ENCODE peak calls at places on chromosomes 11 and 22, in four cellular contexts. C is tibial artery, J is upper lobe of right lung, H is choroid plexus epithelial cell. K is an unnamed sample.

GRCh38 chr22:24059793-24060192 is 48.7 kb downstream of the CABIN1 start:
- DNase-seq in H (no peak), J (no peak), C (no peak), K (no peak)

GRCh38 chr11:32861850-32862577 is 30.6 kb upstream of the QSER1 start:
- DNase-seq in H (no peak), J (no peak), C (no peak), K (no peak)

GRCh38 chr11:47980907-47981621 is 705 bp downstream of the PTPRJ start:
- DNase-seq in J (peak), H (peak), C (no peak), K (peak)

GRCh38 chr11:1470681-1471611 is 15.6 kb downstream of the MOB2 start:
- DNase-seq in H (no peak), C (no peak), J (no peak), K (no peak)

GRCh38 chr11:17550455-17551346 is 3.6 kb downstream of the OTOG start:
- DNase-seq in C (no peak), J (no peak), H (no peak), K (peak)

GRCh38 chr22:40453676-40454075 is 83.3 kb downstream of the SGSM3 start:
- DNase-seq in C (no peak), J (no peak), H (peak), K (no peak)

GRCh38 chr11:20364412-20364792 is 888 bp downstream of the HTATIP2 start:
- DNase-seq in J (no peak), H (no peak), C (no peak), K (no peak)

GRCh38 chr11:18706330-18707243 is 8.0 kb downstream of the TMEM86A start:
- DNase-seq in H (peak), J (no peak), C (peak), K (peak)

GRCh38 chr22:39179401-39179827 is 26.9 kb upstream of the CBX7 start:
- DNase-seq in J (no peak), C (no peak), H (no peak), K (no peak)

GRCh38 chr11:108278546-108278945 is 55.7 kb downstream of the ATM start:
- DNase-seq in C (peak), H (peak), J (no peak), K (no peak)

GRCh38 chr22:42805998-42806481 is 51.0 kb downstream of the ARFGAP3 start:
- DNase-seq in C (no peak), J (no peak), H (no peak), K (no peak)

GRCh38 chr11:46305295-46305694 is 27.8 kb downstream of the CREB3L1 start:
- DNase-seq in J (no peak), H (peak), C (no peak), K (no peak)

GRCh38 chr11:68216171-68216938 is 3.3 kb upstream of the KMT5B start:
- DNase-seq in H (no peak), C (no peak), J (no peak), K (no peak)

GRCh38 chr11:85307381-85307780 is 319.8 kb downstream of the DLG2 start:
- DNase-seq in H (no peak), J (no peak), C (no peak), K (no peak)

GRCh38 chr11:123111465-123111864 is 49.5 kb upstream of the HSPA8 start:
- DNase-seq in H (peak), C (no peak), J (no peak), K (no peak)

GRCh38 chr11:43969543-43969942 is 27.1 kb downstream of the C11orf96 start:
- DNase-seq in C (no peak), H (peak), J (no peak), K (no peak)

GRCh38 chr11:105968021-105968697 is 53.9 kb downstream of the MSANTD4 start:
- DNase-seq in J (no peak), H (peak), C (no peak), K (no peak)

GRCh38 chr11:794013-794765 is 3.9 kb downstream of the SLC25A22 start:
- DNase-seq in J (no peak), C (no peak), H (no peak), K (no peak)

GRCh38 chr11:59846556-59846955 is 1.3 kb upstream of the CBLIF start:
- DNase-seq in H (no peak), C (no peak), J (no peak), K (no peak)

GRCh38 chr11:27241316-27242122 is 121.5 kb downstream of the CCDC34 start:
- DNase-seq in C (no peak), H (peak), J (no peak), K (no peak)

GRCh38 chr11:107858217-107859070 is at the start of gene SLC35F2:
- DNase-seq in J (peak), C (peak), H (peak), K (peak)

GRCh38 chr11:79152511-79152910 is 288.3 kb downstream of the TENM4 start:
- DNase-seq in H (no peak), J (no peak), C (no peak), K (no peak)

GRCh38 chr11:35986958-35987357 is 43.1 kb downstream of the LDLRAD3 start:
- DNase-seq in H (no peak), J (no peak), C (no peak), K (no peak)

GRCh38 chr11:13091804-13092203 is 82.7 kb downstream of the RASSF10 start:
- DNase-seq in C (no peak), H (no peak), J (no peak), K (no peak)

GRCh38 chr11:69180726-69181125 is 25.0 kb downstream of the SMIM38 start:
- DNase-seq in C (no peak), J (no peak), H (no peak), K (no peak)

GRCh38 chr11:129881570-129882170 is 13.7 kb downstream of the NFRKB start:
- DNase-seq in C (no peak), H (peak), J (no peak), K (peak)

GRCh38 chr22:43345761-43346261 is 2.6 kb upstream of the SCUBE1 start:
- DNase-seq in H (no peak), J (peak), C (no peak), K (peak)

GRCh38 chr11:125923012-125923579 is 18.8 kb downstream of the DDX25 start:
- DNase-seq in C (peak), H (peak), J (peak), K (peak)
- TF ChIP-seq CTCF in C (peak), H (peak), J (peak), K (peak)

GRCh38 chr11:118401151-118401879 is at the start of gene ATP5MG:
- DNase-seq in H (peak), C (peak), J (peak), K (peak)
- TF ChIP-seq CTCF in H (no peak), C (no peak), J (no peak), K (no peak)

GRCh38 chr22:22031571-22031970 is 49.0 kb upstream of the TOP3B start:
- DNase-seq in H (no peak), C (no peak), J (no peak), K (no peak)
- TF ChIP-seq CTCF in H (no peak), C (no peak), J (no peak), K (no peak)

DNA sequence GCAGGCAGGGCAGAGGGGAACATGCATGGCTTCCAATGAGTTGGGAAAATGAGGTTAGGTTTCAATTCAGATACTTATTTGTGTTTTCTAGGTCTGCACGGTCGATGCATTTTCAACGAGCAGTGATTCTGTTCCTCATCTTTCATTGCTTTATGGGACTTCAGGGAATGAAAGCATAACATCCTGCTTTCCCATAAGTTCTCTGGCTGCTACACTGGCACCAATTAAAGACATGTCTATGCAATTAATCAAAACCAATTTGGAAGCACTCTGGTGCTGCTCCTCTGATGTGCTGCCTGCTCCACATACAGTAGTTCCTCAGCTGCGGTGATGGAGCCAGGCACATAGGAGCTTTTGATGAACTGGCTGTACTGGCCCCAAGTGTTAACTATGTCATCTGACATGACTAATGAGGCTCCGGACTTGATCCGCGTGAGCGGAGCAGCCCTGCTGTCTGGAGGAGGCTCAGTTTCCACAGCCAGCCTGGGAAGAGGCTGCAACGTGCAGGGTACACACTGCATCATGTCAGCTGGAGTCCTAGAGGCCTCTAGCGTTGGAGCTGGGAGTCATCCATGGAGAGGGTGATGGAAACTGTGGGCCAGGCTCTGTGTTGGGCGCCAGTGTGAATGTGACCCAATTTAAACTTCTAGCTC is 29.8 kb downstream of the GVQW3 start:
- DNase-seq in H (no peak), C (no peak), J (no peak), K (no peak)
- TF ChIP-seq CTCF in H (no peak), C (no peak), J (no peak), K (no peak)

GRCh38 chr22:47275479-47276218 is 513.2 kb downstream of the TBC1D22A start:
- DNase-seq in J (peak), H (peak), C (no peak), K (no peak)
- TF ChIP-seq CTCF in J (peak), H (peak), C (no peak), K (no peak)

GRCh38 chr11:104246590-104246989 is 82.6 kb upstream of the PDGFD start:
- DNase-seq in J (no peak), C (no peak), H (no peak), K (no peak)
- TF ChIP-seq CTCF in J (no peak), C (no peak), H (no peak), K (no peak)